ENCODE peak calls at places on chromosomes 4 and X, in five cellular contexts. C, Y, A, V and D are unnamed samples.

GRCh38 chrX:104564335-104564734 is 1.7 kb upstream of the IL1RAPL2 start:
- DNase-seq in C (no peak), Y (no peak), A (no peak), V (no peak), D (no peak)

GRCh38 chr4:89108068-89108467 is 3.3 kb upstream of the TIGD2 start:
- DNase-seq in C (no peak), Y (no peak), A (no peak), V (no peak), D (no peak)

GRCh38 chrX:135740683-135741149 is 27.3 kb downstream of the CT45A3 start:
- DNase-seq in C (no peak), Y (no peak), A (peak), V (no peak), D (no peak)

GRCh38 chr4:58063761-58064160 is 953.6 kb upstream of the IGFBP7 start:
- DNase-seq in C (no peak), Y (no peak), A (no peak), V (no peak), D (no peak)

GRCh38 chrX:11151799-11152591 is 40.9 kb downstream of the HCCS start:
- DNase-seq in C (no peak), Y (no peak), A (no peak), V (no peak), D (no peak)

GRCh38 chrX:139106111-139106510 is 394.6 kb upstream of the FGF13 start:
- DNase-seq in C (peak), Y (peak), A (no peak), V (peak), D (peak)

GRCh38 chr4:127660486-127660885 is 27.7 kb downstream of the INTU start:
- DNase-seq in C (no peak), Y (no peak), A (no peak), V (no peak), D (no peak)

GRCh38 chrX:154024271-154024670 is 4.6 kb upstream of the IRAK1 start:
- DNase-seq in C (no peak), Y (no peak), A (no peak), V (no peak), D (no peak)

GRCh38 chr4:3501126-3501824 is 30.9 kb downstream of the LRPAP1 start:
- DNase-seq in C (no peak), Y (no peak), A (no peak), V (no peak), D (no peak)

GRCh38 chrX:47311857-47312774 is 58.3 kb upstream of the ZNF157 start:
- DNase-seq in C (peak), Y (peak), A (peak), V (peak), D (peak)

GRCh38 chr4:66266035-66266434 is 595.7 kb upstream of the EPHA5 start:
- DNase-seq in C (no peak), Y (no peak), A (no peak), V (no peak), D (no peak)

GRCh38 chrX:150849996-150850720 is 48.3 kb downstream of the CD99L2 start:
- DNase-seq in C (peak), Y (no peak), A (no peak), V (no peak), D (no peak)

GRCh38 chrX:41314204-41314603 is 19.8 kb upstream of the DDX3X start:
- DNase-seq in C (no peak), Y (no peak), A (no peak), V (no peak), D (no peak)

GRCh38 chr4:124555959-124556358 is 156.6 kb downstream of the ANKRD50 start:
- DNase-seq in C (no peak), Y (no peak), A (no peak), V (no peak), D (no peak)

GRCh38 chr4:62522273-62522672 is 1322.1 kb downstream of the ADGRL3 start:
- DNase-seq in C (no peak), Y (no peak), A (no peak), V (no peak), D (no peak)

DNA sequence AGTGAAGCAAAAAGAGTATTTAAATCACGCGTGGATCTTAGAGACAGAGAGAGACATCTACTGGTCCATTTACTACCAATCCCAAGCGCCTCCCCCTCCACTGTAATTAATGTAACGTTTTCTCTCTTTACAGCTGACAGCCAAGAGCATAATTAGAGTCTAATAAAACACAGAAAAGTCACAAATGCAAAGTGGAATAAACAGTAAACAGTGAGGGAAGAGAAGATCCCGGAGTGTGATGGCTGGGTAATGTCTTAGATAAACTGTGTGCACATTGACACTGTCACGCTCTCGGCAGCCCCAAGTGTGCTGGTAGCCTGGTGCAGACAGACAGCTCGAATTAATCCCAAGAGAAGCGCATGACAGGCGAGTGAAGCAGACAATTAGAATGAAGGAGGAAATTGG is 100.3 kb downstream of the CXXC4 start:
- DNase-seq in C (no peak), Y (no peak), A (no peak), V (no peak), D (no peak)
- TF ChIP-seq CTCF in C (no peak), Y (no peak), A (no peak), V (no peak), D (no peak)

GRCh38 chr4:158170691-158171455 is 2.0 kb downstream of the GASK1B start:
- DNase-seq in C (peak), Y (peak), A (peak), V (peak), D (no peak)

GRCh38 chr4:158169931-158170690 is 2.7 kb downstream of the GASK1B start:
- DNase-seq in C (peak), Y (peak), A (no peak), V (peak), D (no peak)

GRCh38 chr4:158171456-158171790 is 1.4 kb downstream of the GASK1B start:
- DNase-seq in C (no peak), Y (no peak), A (no peak), V (no peak), D (no peak)

GRCh38 chr4:158168606-158169005 is 4.2 kb downstream of the GASK1B start:
- DNase-seq in C (peak), Y (no peak), A (no peak), V (no peak), D (no peak)

DNA sequence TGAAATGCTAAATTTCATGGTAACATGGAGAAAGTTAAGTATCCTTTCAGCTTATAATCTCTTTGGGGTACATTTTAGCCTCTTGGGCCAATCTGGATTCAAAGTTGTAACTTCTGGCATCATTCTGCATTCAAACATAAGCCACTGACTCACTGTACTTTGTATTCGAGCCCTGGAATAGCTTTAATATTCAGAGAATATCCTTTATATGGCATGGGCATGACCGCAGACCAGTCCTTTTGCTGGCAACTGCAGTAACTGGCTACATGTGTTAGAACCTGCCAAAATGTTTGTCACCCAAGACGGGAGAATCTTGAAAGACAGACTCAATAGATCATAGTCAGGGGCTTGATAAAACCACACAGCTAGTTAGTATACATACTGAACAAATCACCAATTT is 3.3 kb downstream of the GASK1B start:
- DNase-seq in C (peak), Y (no peak), A (no peak), V (peak), D (no peak)
- H3K4me3 ChIP-seq in C (peak), Y (peak), A (no peak), V (peak), D (peak)

GRCh38 chr4:15327311-15328298 is 100.2 kb upstream of the C1QTNF7 start:
- DNase-seq in C (no peak), Y (peak), A (no peak), V (peak), D (peak)
- TF ChIP-seq CTCF in C (peak), Y (no peak), A (no peak), V (peak), D (no peak)

GRCh38 chrX:100642296-100642695 is 1.7 kb upstream of the SRPX2 start:
- DNase-seq in C (no peak), Y (no peak), A (no peak), V (no peak), D (no peak)

GRCh38 chrX:100635989-100636320 is 651 bp downstream of the TSPAN6 start:
- DNase-seq in C (no peak), Y (no peak), A (no peak), V (no peak), D (no peak)

GRCh38 chrX:100635040-100635439 is 1.6 kb downstream of the TSPAN6 start:
- DNase-seq in C (no peak), Y (no peak), A (no peak), V (no peak), D (no peak)

DNA sequence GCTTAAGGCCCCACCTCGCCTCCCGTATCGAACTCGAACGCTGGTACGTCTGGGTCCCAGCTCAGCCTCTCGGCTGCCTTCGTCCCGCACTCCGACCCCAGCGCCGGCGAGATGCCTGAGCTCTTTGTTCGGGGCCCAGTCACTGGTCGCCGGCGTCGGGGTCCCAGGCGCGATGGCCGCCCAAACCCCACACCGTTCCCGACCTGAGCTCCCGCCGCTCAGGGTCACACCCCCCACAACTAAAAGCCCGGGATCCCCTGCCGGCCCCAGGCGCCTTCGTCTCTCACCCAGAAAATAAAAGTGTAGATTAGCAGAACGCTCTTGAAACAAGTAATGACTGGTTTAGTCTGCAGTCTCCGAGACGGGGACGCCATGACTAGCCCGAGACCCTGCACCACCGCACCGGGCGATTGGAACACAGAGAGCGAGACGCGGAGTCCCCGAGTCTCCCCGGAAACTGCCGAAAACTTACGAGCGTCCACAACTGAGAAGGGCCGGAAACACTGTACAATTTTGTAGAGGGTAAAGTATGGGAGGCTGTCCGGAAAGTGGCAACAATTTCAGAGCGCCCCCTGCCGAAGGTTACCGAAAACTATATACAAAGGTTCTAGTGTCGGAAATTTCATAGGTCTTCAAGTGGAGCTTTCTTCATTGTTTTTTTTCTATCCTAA is at the start of gene TSPAN6:
- DNase-seq in C (peak), Y (peak), A (peak), V (peak), D (peak)
- H3K4me3 ChIP-seq in C (peak), Y (peak), A (no peak), V (peak), D (peak)

GRCh38 chr4:56657128-56657527 is 24.0 kb downstream of the HOPX start:
- DNase-seq in C (peak), Y (no peak), A (no peak), V (no peak), D (no peak)

GRCh38 chr4:56655209-56655626 is 25.9 kb downstream of the HOPX start:
- DNase-seq in C (no peak), Y (peak), A (no peak), V (peak), D (no peak)

GRCh38 chr4:56655627-56656345 is 25.3 kb downstream of the HOPX start:
- DNase-seq in C (no peak), Y (no peak), A (peak), V (no peak), D (no peak)

GRCh38 chr4:56657818-56658217 is 23.3 kb downstream of the HOPX start:
- DNase-seq in C (no peak), Y (no peak), A (no peak), V (no peak), D (no peak)

GRCh38 chr4:56656346-56656643 is 24.8 kb downstream of the HOPX start:
- DNase-seq in C (no peak), Y (no peak), A (no peak), V (no peak), D (no peak)
- TF ChIP-seq CTCF in C (peak), Y (peak), A (peak), V (peak), D (peak)